ENCODE peak calls at places on chromosomes 3 and 15, in eight cellular contexts. T, J, G, E, B, O, R and Q are unnamed samples.

GRCh38 chr3:59456852-59457485 is 407.1 kb upstream of the CFAP20DC start:
- DNase-seq in T (no peak), J (no peak), G (no peak), E (no peak), B (no peak), O (no peak), R (no peak), Q (no peak)

GRCh38 chr3:135944831-135945230 is 20.7 kb upstream of the PPP2R3A start:
- DNase-seq in T (no peak), J (no peak), G (no peak), E (no peak), B (no peak), O (peak; percentile 14), R (no peak), Q (peak; percentile 9)

GRCh38 chr15:89074402-89075012 is 13.7 kb upstream of the ABHD2 start:
- DNase-seq in T (no peak), J (no peak), G (no peak), E (no peak), B (no peak), O (no peak), R (no peak), Q (no peak)

GRCh38 chr3:183490653-183491052 is 62.2 kb upstream of the MCF2L2 start:
- DNase-seq in T (no peak), J (no peak), G (peak; percentile 50), E (peak; percentile 62), B (peak; percentile 92), O (no peak), R (no peak), Q (peak; percentile 59)

GRCh38 chr3:19961960-19962359 is 15.1 kb downstream of the RAB5A start:
- DNase-seq in T (no peak), J (no peak), G (no peak), E (no peak), B (no peak), O (no peak), R (no peak), Q (no peak)

GRCh38 chr3:177530908-177531307 is 333.6 kb upstream of the TBL1XR1 start:
- DNase-seq in T (no peak), J (no peak), G (no peak), E (no peak), B (no peak), O (peak; percentile 14), R (no peak), Q (no peak)

GRCh38 chr15:95843241-95843851 is 487.2 kb upstream of the NR2F2 start:
- DNase-seq in T (peak; percentile 16), J (no peak), G (no peak), E (no peak), B (no peak), O (peak; percentile 61), R (no peak), Q (peak; percentile 88)

GRCh38 chr3:190718097-190718496 is 144.4 kb downstream of the GMNC start:
- DNase-seq in T (no peak), J (no peak), G (no peak), E (no peak), B (no peak), O (no peak), R (no peak), Q (no peak)

GRCh38 chr3:185702564-185703225 is 116.6 kb downstream of the SENP2 start:
- DNase-seq in T (no peak), J (peak; percentile 60), G (no peak), E (peak; percentile 36), B (no peak), O (no peak), R (no peak), Q (no peak)

GRCh38 chr15:41775651-41776050 is 1.4 kb downstream of the MAPKBP1 start:
- DNase-seq in T (no peak), J (no peak), G (no peak), E (no peak), B (no peak), O (peak; percentile 61), R (no peak), Q (no peak)

GRCh38 chr3:56758539-56758981 is 43.2 kb downstream of the ARHGEF3 start:
- DNase-seq in T (peak; percentile 63), J (peak; percentile 66), G (peak; percentile 87), E (no peak), B (no peak), O (peak; percentile 88), R (no peak), Q (peak; percentile 94)

GRCh38 chr3:58668247-58668646 is 1.7 kb upstream of the FAM3D start:
- DNase-seq in T (no peak), J (no peak), G (no peak), E (peak; percentile 78), B (no peak), O (no peak), R (no peak), Q (no peak)

GRCh38 chr3:73766599-73767378 is 142.0 kb upstream of the PDZRN3 start:
- DNase-seq in T (peak; percentile 57), J (no peak), G (no peak), E (no peak), B (no peak), O (peak; percentile 98), R (no peak), Q (peak; percentile 89)

GRCh38 chr15:39400821-39401550 is 179.9 kb upstream of the THBS1 start:
- DNase-seq in T (no peak), J (no peak), G (no peak), E (no peak), B (no peak), O (peak; percentile 18), R (no peak), Q (peak; percentile 47)

GRCh38 chr3:17894434-17895060 is 152.1 kb upstream of the TBC1D5 start:
- DNase-seq in T (no peak), J (peak; percentile 16), G (peak; percentile 21), E (peak; percentile 57), B (peak; percentile 62), O (peak; percentile 78), R (no peak), Q (peak; percentile 80)

GRCh38 chr3:130468311-130468710 is 48.7 kb upstream of the COL6A6 start:
- DNase-seq in T (no peak), J (no peak), G (no peak), E (no peak), B (no peak), O (no peak), R (no peak), Q (no peak)

GRCh38 chr3:160698806-160699205 is 21.8 kb downstream of the ARL14 start:
- DNase-seq in T (no peak), J (no peak), G (no peak), E (no peak), B (no peak), O (no peak), R (no peak), Q (no peak)

GRCh38 chr3:18080198-18080689 is 337.8 kb upstream of the TBC1D5 start:
- DNase-seq in T (no peak), J (no peak), G (no peak), E (no peak), B (no peak), O (peak; percentile 65), R (no peak), Q (peak; percentile 48)

GRCh38 chr3:169147246-169148008 is 516.1 kb downstream of the MECOM start:
- DNase-seq in T (no peak), J (peak; percentile 35), G (peak; percentile 29), E (peak; percentile 60), B (peak; percentile 76), O (peak; percentile 79), R (no peak), Q (peak; percentile 81)

GRCh38 chr15:62624541-62625399 is 417.8 kb upstream of the TPM1 start:
- DNase-seq in T (no peak), J (no peak), G (peak; percentile 60), E (no peak), B (no peak), O (peak; percentile 63), R (no peak), Q (peak; percentile 56)
- H3K4me3 ChIP-seq in T (peak overlapping the region; percentile 36), J (no peak overlapping the region), G (peak overlapping the region; percentile 16), E (no peak overlapping the region), B (no peak overlapping the region), O (peak overlapping the region; percentile 44), R (no peak overlapping the region), Q (no peak overlapping the region)

GRCh38 chr3:125433091-125433534 is 58.0 kb upstream of the ZNF148 start:
- DNase-seq in T (no peak), J (no peak), G (no peak), E (no peak), B (no peak), O (no peak), R (no peak), Q (no peak)

GRCh38 chr3:125431912-125432587 is 56.9 kb upstream of the ZNF148 start:
- DNase-seq in T (no peak), J (no peak), G (no peak), E (no peak), B (no peak), O (peak; percentile 55), R (no peak), Q (peak; percentile 21)

GRCh38 chr3:125434582-125435011 is 59.5 kb upstream of the ZNF148 start:
- DNase-seq in T (no peak), J (no peak), G (no peak), E (no peak), B (no peak), O (no peak), R (no peak), Q (no peak)

GRCh38 chr3:125435231-125435630 is 60.1 kb upstream of the ZNF148 start:
- DNase-seq in T (no peak), J (no peak), G (no peak), E (no peak), B (no peak), O (peak; percentile 22), R (no peak), Q (no peak)

GRCh38 chr3:125433611-125434041 is 58.5 kb upstream of the ZNF148 start:
- DNase-seq in T (no peak), J (no peak), G (no peak), E (no peak), B (no peak), O (no peak), R (no peak), Q (no peak)
- H3K4me3 ChIP-seq in T (no peak overlapping the region), J (no peak overlapping the region), G (no peak overlapping the region), E (no peak overlapping the region), B (no peak overlapping the region), O (no peak overlapping the region), R (no peak overlapping the region), Q (no peak overlapping the region)

DNA sequence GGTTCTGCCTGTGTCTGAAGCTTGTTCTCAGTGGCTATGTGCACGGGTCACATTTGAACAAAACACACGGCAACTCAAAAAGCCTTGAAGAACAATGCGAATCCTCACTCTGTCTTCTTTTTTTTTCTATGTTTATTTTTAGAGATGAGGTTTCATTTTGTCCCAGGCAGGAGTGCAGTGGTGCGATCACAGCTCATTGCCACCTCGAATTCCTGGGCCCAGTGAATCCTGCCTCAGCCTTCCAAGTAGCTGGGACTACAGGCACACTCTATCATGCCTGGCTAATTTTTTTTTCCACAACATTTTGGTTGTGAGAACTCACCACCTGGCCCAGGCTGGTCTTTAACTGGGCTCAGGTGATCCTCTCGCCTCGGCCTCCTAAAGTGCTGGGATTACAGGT is 20.2 kb upstream of the ONECUT1 start:
- DNase-seq in T (no peak), J (no peak), G (no peak), E (no peak), B (no peak), O (no peak), R (no peak), Q (no peak)
- H3K4me3 ChIP-seq in T (no peak overlapping the region), J (no peak overlapping the region), G (no peak overlapping the region), E (no peak overlapping the region), B (no peak overlapping the region), O (no peak overlapping the region), R (no peak overlapping the region), Q (no peak overlapping the region)

GRCh38 chr15:85620321-85621044 is 174.2 kb downstream of the KLHL25 start:
- DNase-seq in T (no peak), J (no peak), G (no peak), E (no peak), B (no peak), O (peak; percentile 86), R (no peak), Q (peak; percentile 61)
- H3K4me3 ChIP-seq in T (peak overlapping the region; percentile 64), J (no peak overlapping the region), G (peak overlapping the region; percentile 2), E (peak overlapping the region; percentile 28), B (no peak overlapping the region), O (peak overlapping the region; percentile 82), R (peak overlapping the region; percentile 21), Q (peak overlapping the region; percentile 64)

GRCh38 chr15:93882133-93882532 is 349.2 kb upstream of the MCTP2 start:
- DNase-seq in T (no peak), J (no peak), G (no peak), E (no peak), B (no peak), O (no peak), R (no peak), Q (no peak)
- H3K4me3 ChIP-seq in T (no peak overlapping the region), J (no peak overlapping the region), G (no peak overlapping the region), E (no peak overlapping the region), B (no peak overlapping the region), O (no peak overlapping the region), R (no peak overlapping the region), Q (no peak overlapping the region)